ENCODE peak calls at places on chromosomes 6 and 20, in nine cellular contexts. O is lung, K is cardiac fibroblast, E is cardiac muscle cell, P is esophagus muscularis mucosa, B is PC-9, X is fibroblast of lung, Z is GM12878, D is brain microvascular endothelial cell. L is an unnamed sample.

GRCh38 chr6:168791916-168792315 is 350.9 kb downstream of the SMOC2 start:
- DNase-seq in O (no peak), K (no peak), E (no peak), P (no peak), B (no peak), X (no peak), Z (no peak), D (no peak), L (no peak)

GRCh38 chr6:31037692-31038091 is 27.4 kb downstream of the MUC22 start:
- DNase-seq in O (no peak), K (peak), E (no peak), P (no peak), B (peak), X (peak), Z (no peak), D (peak), L (peak)

GRCh38 chr20:56411759-56412472 is at the start of gene CASS4:
- DNase-seq in O (no peak), K (peak), E (no peak), P (no peak), B (no peak), X (peak), Z (no peak), D (peak), L (peak)

GRCh38 chr6:124881898-124882579 is 80.2 kb upstream of the RNF217 start:
- DNase-seq in O (no peak), K (peak), E (peak), P (no peak), B (peak), X (peak), Z (no peak), D (peak), L (peak)

GRCh38 chr6:143694560-143694959 is 16.8 kb downstream of the PHACTR2 start:
- DNase-seq in O (no peak), K (peak), E (no peak), P (no peak), B (no peak), X (peak), Z (no peak), D (no peak), L (no peak)

GRCh38 chr20:16005612-16006493 is 567.4 kb downstream of the KIF16B start:
- DNase-seq in O (no peak), K (no peak), E (no peak), P (no peak), B (no peak), X (no peak), Z (no peak), D (no peak), L (no peak)

GRCh38 chr6:22025468-22026159 is 271.2 kb downstream of the PRL start:
- DNase-seq in O (no peak), K (peak), E (peak), P (peak), B (no peak), X (peak), Z (peak), D (peak), L (peak)

GRCh38 chr6:5053864-5054426 is 31.2 kb upstream of the PPP1R3G start:
- DNase-seq in O (no peak), K (no peak), E (no peak), P (no peak), B (no peak), X (no peak), Z (no peak), D (no peak), L (no peak)

GRCh38 chr20:25280051-25280573 is 32.2 kb downstream of the PYGB start:
- DNase-seq in O (no peak), K (no peak), E (no peak), P (no peak), B (no peak), X (no peak), Z (no peak), D (no peak), L (no peak)

GRCh38 chr20:1810572-1810925 is 84.7 kb upstream of the SIRPA start:
- DNase-seq in O (no peak), K (no peak), E (no peak), P (no peak), B (no peak), X (no peak), Z (no peak), D (no peak), L (no peak)

GRCh38 chr6:50270427-50270826 is 220.7 kb upstream of the DEFB112 start:
- DNase-seq in O (no peak), K (no peak), E (no peak), P (no peak), B (no peak), X (no peak), Z (no peak), D (no peak), L (no peak)

GRCh38 chr20:11375966-11376365 is 541.7 kb upstream of the BTBD3 start:
- DNase-seq in O (no peak), K (no peak), E (no peak), P (no peak), B (peak), X (peak), Z (no peak), D (no peak), L (no peak)

GRCh38 chr6:91081452-91082067 is 494.7 kb upstream of the MAP3K7 start:
- DNase-seq in O (no peak), K (peak), E (peak), P (no peak), B (no peak), X (peak), Z (no peak), D (peak), L (peak)

GRCh38 chr6:98833101-98834059 is 994 bp upstream of the POU3F2 start:
- DNase-seq in O (no peak), K (peak), E (peak), P (no peak), B (no peak), X (peak), Z (no peak), D (no peak), L (peak)

GRCh38 chr6:148395583-148396101 is 53.0 kb downstream of the SASH1 start:
- DNase-seq in O (no peak), K (no peak), E (no peak), P (no peak), B (no peak), X (no peak), Z (no peak), D (no peak), L (no peak)

GRCh38 chr6:24228681-24229255 is 102.8 kb downstream of the NRSN1 start:
- DNase-seq in O (no peak), K (peak), E (no peak), P (no peak), B (no peak), X (peak), Z (no peak), D (peak), L (peak)

GRCh38 chr6:156953478-156954146 is 176.4 kb downstream of the ARID1B start:
- DNase-seq in O (no peak), K (peak), E (peak), P (no peak), B (peak), X (peak), Z (no peak), D (peak), L (peak)

GRCh38 chr20:5919634-5920544 is 30.4 kb downstream of the TRMT6 start:
- DNase-seq in O (no peak), K (peak), E (no peak), P (peak), B (no peak), X (peak), Z (no peak), D (peak), L (peak)

GRCh38 chr6:114733596-114733995 is 390.8 kb upstream of the HS3ST5 start:
- DNase-seq in O (no peak), K (no peak), E (no peak), P (no peak), B (no peak), X (no peak), Z (no peak), D (no peak), L (no peak)
- H3K4me3 ChIP-seq in O (no peak), K (no peak), E (no peak), P (no peak), B (no peak), X (no peak), Z (no peak), D (no peak), L (no peak)

GRCh38 chr6:149545258-149545753 is 537 bp downstream of the PPIL4 start:
- DNase-seq in O (peak), K (peak), E (peak), P (no peak), B (peak), X (peak), Z (no peak), D (peak), L (peak)
- TF ChIP-seq CTCF in O (no peak), K (no peak), E (no peak), P (peak), B (no peak), X (peak), Z (peak), D (no peak), L (no peak)

DNA sequence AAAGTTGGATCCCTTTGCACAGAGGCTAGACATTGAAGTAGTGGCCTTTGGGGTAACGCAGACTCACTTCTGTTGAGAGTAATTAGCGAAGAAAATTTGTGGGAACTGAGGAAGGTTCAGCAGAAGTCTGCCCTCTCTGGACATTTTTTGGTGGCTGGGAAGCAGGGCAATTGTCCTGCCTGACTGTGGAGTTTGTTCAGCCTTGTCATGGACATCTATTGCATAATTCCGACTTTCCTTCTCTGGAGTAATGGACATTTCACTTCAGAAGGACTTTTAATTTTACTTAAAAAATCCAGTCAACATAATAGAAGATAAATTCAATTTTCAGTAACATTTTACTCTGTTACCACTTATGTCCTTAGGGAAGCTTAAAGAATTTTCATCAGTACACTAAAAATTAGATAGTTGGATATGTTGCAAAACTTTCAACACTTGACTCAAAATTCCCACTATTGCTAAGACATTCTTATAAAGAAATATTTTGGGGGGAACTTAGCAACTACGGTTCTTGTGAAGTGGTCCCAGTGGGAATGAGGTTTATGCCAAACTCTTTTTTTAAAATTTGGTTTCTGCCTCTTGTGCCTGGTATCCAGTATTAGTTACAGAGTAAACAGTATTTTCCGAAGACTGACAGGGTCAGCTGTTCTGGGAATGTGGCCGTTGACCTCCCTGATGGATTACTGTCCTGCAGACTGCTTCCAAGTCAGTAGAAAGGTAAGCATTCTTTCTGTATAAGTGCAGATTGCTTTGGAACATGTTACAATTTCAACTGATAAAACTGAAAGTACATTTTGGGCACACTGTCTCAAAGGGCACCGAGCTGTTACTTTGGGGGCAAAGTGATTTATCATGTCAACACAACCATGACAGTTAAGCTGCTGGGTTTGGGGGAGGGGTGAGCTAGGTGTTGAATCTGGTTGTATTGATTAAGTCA is 100.6 kb upstream of the MLIP start:
- DNase-seq in O (no peak), K (peak), E (peak), P (no peak), B (no peak), X (peak), Z (no peak), D (no peak), L (no peak)
- H3K4me3 ChIP-seq in O (no peak), K (no peak), E (no peak), P (peak), B (peak), X (no peak), Z (no peak), D (no peak), L (no peak)

GRCh38 chr20:50792708-50793574 is 1.9 kb upstream of the BCAS4 start:
- DNase-seq in O (no peak), K (no peak), E (no peak), P (no peak), B (no peak), X (peak), Z (no peak), D (no peak), L (no peak)

GRCh38 chr20:50798650-50799049 is 3.8 kb downstream of the BCAS4 start:
- DNase-seq in O (no peak), K (peak), E (no peak), P (no peak), B (no peak), X (peak), Z (no peak), D (no peak), L (no peak)

GRCh38 chr20:50794181-50794845 is 548 bp upstream of the BCAS4 start:
- DNase-seq in O (no peak), K (no peak), E (no peak), P (no peak), B (no peak), X (no peak), Z (no peak), D (no peak), L (no peak)

GRCh38 chr20:50797142-50797541 is 2.3 kb downstream of the BCAS4 start:
- DNase-seq in O (no peak), K (no peak), E (no peak), P (no peak), B (no peak), X (no peak), Z (no peak), D (no peak), L (no peak)

DNA sequence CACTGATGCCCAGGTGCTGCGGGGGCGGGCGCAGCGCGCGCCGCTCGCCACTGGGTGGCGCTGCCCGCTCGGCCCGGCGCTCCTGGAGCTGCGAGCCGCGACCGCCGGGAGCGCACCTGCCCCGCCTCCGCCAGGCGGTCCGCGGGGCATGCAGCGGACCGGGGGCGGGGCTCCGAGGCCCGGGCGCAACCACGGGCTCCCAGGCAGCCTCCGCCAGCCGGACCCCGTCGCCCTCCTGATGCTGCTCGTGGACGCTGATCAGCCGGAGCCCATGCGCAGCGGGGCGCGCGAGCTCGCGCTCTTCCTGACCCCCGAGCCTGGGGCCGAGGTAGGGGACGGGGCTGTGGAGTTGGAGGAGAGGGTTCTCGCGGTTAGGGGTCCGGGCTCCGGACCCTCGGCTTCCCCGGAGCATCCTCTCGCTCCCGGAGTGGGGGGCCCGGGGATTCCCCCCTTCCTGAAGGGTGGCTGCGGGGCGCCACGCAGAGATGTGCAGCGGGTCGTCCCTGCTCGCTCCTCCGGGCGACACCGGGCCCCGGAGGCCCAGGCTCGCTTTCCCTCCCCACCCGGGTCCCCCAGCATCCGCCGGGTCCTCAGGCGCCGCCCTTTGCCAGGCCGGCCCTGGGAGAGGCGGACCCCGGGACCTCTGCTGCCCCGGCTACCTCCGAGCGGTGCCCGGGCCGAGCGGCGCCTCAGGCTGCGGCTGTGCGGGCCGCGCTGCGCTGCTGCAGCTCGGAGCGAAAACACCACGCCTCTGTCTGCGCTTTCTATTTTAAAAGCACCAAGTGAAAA is at the start of gene BCAS4:
- DNase-seq in O (peak), K (peak), E (peak), P (no peak), B (peak), X (peak), Z (no peak), D (peak), L (peak)
- TF ChIP-seq CTCF in O (peak), K (peak), E (peak), P (peak), B (peak), X (peak), Z (peak), D (peak), L (peak)

L was measured in astrocyte of the spinal cord.